ENCODE peak calls at places on chromosomes 7 and 10, in six cellular contexts. G is GM12878, N is GM12891, S is K562, M is HepG2, B is H1. F is an unnamed sample.

GRCh38 chr7:118844748-118845147 is 620.2 kb downstream of the ANKRD7 start:
- DNase-seq in S (no peak), M (peak), G (no peak), B (no peak), N (no peak), F (no peak)

GRCh38 chr10:92486637-92487036 is 87.3 kb downstream of the IDE start:
- DNase-seq in N (no peak), S (peak), M (no peak), G (no peak), B (no peak), F (no peak)

GRCh38 chr7:74371381-74372059 is 82.2 kb upstream of the GTF2IRD1 start:
- DNase-seq in B (no peak), G (no peak), S (peak), M (no peak), N (peak), F (no peak)

GRCh38 chr10:110010076-110011069 is 2.6 kb downstream of the ADD3 start:
- DNase-seq in M (peak), B (no peak), N (no peak), G (peak), S (no peak), F (no peak)

GRCh38 chr10:93390691-93391090 is 91.4 kb downstream of the MYOF start:
- DNase-seq in S (no peak), M (no peak), B (no peak), G (no peak), N (no peak), F (no peak)

GRCh38 chr10:118958984-118959916 is 70.3 kb upstream of the NANOS1 start:
- DNase-seq in S (peak), B (no peak), M (no peak), N (no peak), G (no peak), F (no peak)

GRCh38 chr10:5293691-5294550 is 70.8 kb upstream of the UCN3 start:
- DNase-seq in S (peak), B (peak), G (no peak), M (peak), N (peak), F (peak)

GRCh38 chr10:51244739-51245138 is 170.5 kb downstream of the PRKG1 start:
- DNase-seq in N (no peak), G (no peak), B (no peak), S (no peak), M (no peak), F (no peak)

GRCh38 chr10:77881636-77882035 is 44.9 kb downstream of the DLG5 start:
- DNase-seq in G (no peak), M (peak), N (no peak), S (no peak), B (no peak), F (no peak)

GRCh38 chr7:16999541-17000266 is 117.9 kb upstream of the AGR3 start:
- DNase-seq in M (no peak), G (no peak), S (no peak), B (no peak), N (no peak), F (no peak)

GRCh38 chr10:35934637-35934995 is 292.5 kb upstream of the FZD8 start:
- DNase-seq in N (no peak), S (no peak), B (no peak), G (no peak), M (no peak), F (no peak)

GRCh38 chr10:89904755-89905154 is 203.4 kb downstream of the KIF20B start:
- DNase-seq in M (no peak), N (no peak), B (no peak), G (no peak), S (no peak), F (no peak)

GRCh38 chr7:114158275-114158674 is 239.5 kb upstream of the PPP1R3A start:
- DNase-seq in S (no peak), M (no peak), N (no peak), G (no peak), B (no peak), F (no peak)

GRCh38 chr7:149686449-149686848 is 86.9 kb downstream of the ZNF467 start:
- DNase-seq in N (no peak), B (no peak), G (no peak), M (no peak), S (no peak), F (no peak)

GRCh38 chr10:117551322-117552155 is 9.0 kb downstream of the EMX2 start:
- DNase-seq in N (no peak), B (no peak), M (no peak), S (no peak), G (no peak), F (no peak)

GRCh38 chr7:129702316-129702715 is 90.8 kb downstream of the NRF1 start:
- DNase-seq in S (no peak), G (no peak), B (no peak), N (no peak), M (no peak), F (no peak)

GRCh38 chr7:128737867-128738390 is 1.2 kb upstream of the CALU start:
- DNase-seq in S (no peak), M (peak), N (no peak), G (no peak), B (no peak), F (no peak)

GRCh38 chr7:81499262-81500116 is 270.4 kb downstream of the HGF start:
- DNase-seq in M (peak), S (no peak), G (peak), B (no peak), N (no peak), F (no peak)

GRCh38 chr10:4018054-4018511 is 233.1 kb upstream of the KLF6 start:
- DNase-seq in G (no peak), S (no peak), M (no peak), N (no peak), B (no peak), F (no peak)

GRCh38 chr7:130957722-130958360 is 223.8 kb upstream of the KLF14 start:
- DNase-seq in G (no peak), S (no peak), B (no peak), N (no peak), M (no peak), F (no peak)

GRCh38 chr7:158765020-158765419 is 60.4 kb upstream of the NCAPG2 start:
- DNase-seq in M (no peak), B (no peak), G (no peak), N (no peak), S (no peak), F (no peak)

GRCh38 chr7:80312139-80312661 is 177.6 kb downstream of the GNAI1 start:
- DNase-seq in G (no peak), M (peak), B (no peak), N (no peak), S (no peak), F (no peak)

GRCh38 chr10:5385224-5385623 is 19.4 kb downstream of the TUBAL3 start:
- DNase-seq in B (peak), S (no peak), N (no peak), G (no peak), M (no peak), F (no peak)

GRCh38 chr10:50358925-50359687 is 107.8 kb upstream of the ASAH2 start:
- DNase-seq in S (no peak), M (no peak), G (no peak), B (no peak), N (no peak), F (no peak)

GRCh38 chr7:30029696-30030095 is 1.5 kb downstream of the PLEKHA8 start:
- DNase-seq in G (no peak), N (no peak), M (no peak), B (no peak), S (no peak), F (no peak)

GRCh38 chr7:94040254-94040653 is 36.1 kb upstream of the BET1 start:
- DNase-seq in B (no peak), N (no peak), M (no peak), S (no peak), G (no peak), F (no peak)

GRCh38 chr10:92108120-92108519 is 182.8 kb downstream of the CPEB3 start:
- DNase-seq in M (no peak), G (no peak), N (no peak), S (no peak), B (no peak), F (no peak)

GRCh38 chr7:83882551-83882950 is 233.6 kb upstream of the SEMA3E start:
- DNase-seq in M (no peak), N (no peak), G (no peak), S (no peak), B (no peak), F (no peak)

GRCh38 chr10:75476569-75476968 is 45.1 kb downstream of the LRMDA start:
- DNase-seq in M (no peak), S (no peak), N (no peak), G (no peak), B (no peak), F (no peak)

GRCh38 chr10:107814865-107815487 is 650.5 kb upstream of the SORCS1 start:
- DNase-seq in S (no peak), M (peak), G (peak), B (peak), N (peak), F (no peak)

GRCh38 chr7:35003679-35004278 is 33.5 kb downstream of the DPY19L1 start:
- DNase-seq in N (no peak), S (peak), M (peak), B (no peak), G (no peak), F (no peak)

GRCh38 chr10:71471957-71472365 is 75.2 kb downstream of the CDH23 start:
- DNase-seq in N (no peak), B (no peak), S (no peak), G (no peak), M (no peak), F (no peak)

GRCh38 chr7:24469118-24469517 is 104.1 kb upstream of the PALS2 start:
- DNase-seq in S (no peak), G (no peak), B (no peak), M (no peak), N (no peak), F (no peak)

GRCh38 chr7:156558198-156558597 is 82.4 kb upstream of the RNF32 start:
- DNase-seq in S (no peak), N (no peak), G (no peak), B (no peak), M (no peak), F (no peak)

GRCh38 chr10:48399056-48399541 is 92.6 kb downstream of the MAPK8 start:
- DNase-seq in M (no peak), G (no peak), S (no peak), B (no peak), N (no peak), F (no peak)

GRCh38 chr7:56033671-56034432 is 17.4 kb downstream of the PSPH start:
- DNase-seq in G (peak), B (peak), N (peak), S (peak), M (peak), F (peak)

GRCh38 chr7:145692237-145692950 is 424.2 kb upstream of the CNTNAP2 start:
- DNase-seq in B (no peak), M (no peak), S (no peak), G (no peak), N (no peak), F (no peak)

GRCh38 chr7:105830405-105831218 is 45.8 kb downstream of the ATXN7L1 start:
- DNase-seq in N (no peak), S (no peak), B (no peak), M (peak), G (no peak), F (no peak)

GRCh38 chr7:19776981-19777380 is 3.6 kb upstream of the TMEM196 start:
- DNase-seq in S (no peak), B (no peak), G (no peak), M (no peak), N (no peak), F (no peak)

GRCh38 chr10:102416181-102417094 is 2.1 kb downstream of the PSD start:
- DNase-seq in G (no peak), S (no peak), M (no peak), B (no peak), N (no peak), F (no peak)
- TF ChIP-seq TAF1 in G (no peak), S (no peak), M (no peak), B (no peak), N (no peak), F (no peak)

GRCh38 chr7:70334883-70335282 is 736.6 kb downstream of the AUTS2 start:
- DNase-seq in G (no peak), B (no peak), S (no peak), M (no peak), N (no peak), F (no peak)

GRCh38 chr7:70336536-70336935 is 738.3 kb downstream of the AUTS2 start:
- DNase-seq in M (no peak), S (no peak), N (no peak), G (no peak), B (no peak), F (no peak)

GRCh38 chr7:70340236-70340635 is 742.0 kb downstream of the AUTS2 start:
- DNase-seq in N (no peak), G (no peak), M (no peak), B (no peak), S (no peak), F (no peak)

GRCh38 chr7:70334295-70334694 is 736.0 kb downstream of the AUTS2 start:
- DNase-seq in N (no peak), B (no peak), M (no peak), S (no peak), G (no peak), F (no peak)

GRCh38 chr7:70338061-70338460 is 739.8 kb downstream of the AUTS2 start:
- DNase-seq in N (no peak), S (no peak), B (no peak), M (no peak), G (no peak), F (no peak)
- TF ChIP-seq POLR2AphosphoS5 in N (no peak), S (no peak), B (no peak), M (no peak), G (no peak), F (no peak)

DNA sequence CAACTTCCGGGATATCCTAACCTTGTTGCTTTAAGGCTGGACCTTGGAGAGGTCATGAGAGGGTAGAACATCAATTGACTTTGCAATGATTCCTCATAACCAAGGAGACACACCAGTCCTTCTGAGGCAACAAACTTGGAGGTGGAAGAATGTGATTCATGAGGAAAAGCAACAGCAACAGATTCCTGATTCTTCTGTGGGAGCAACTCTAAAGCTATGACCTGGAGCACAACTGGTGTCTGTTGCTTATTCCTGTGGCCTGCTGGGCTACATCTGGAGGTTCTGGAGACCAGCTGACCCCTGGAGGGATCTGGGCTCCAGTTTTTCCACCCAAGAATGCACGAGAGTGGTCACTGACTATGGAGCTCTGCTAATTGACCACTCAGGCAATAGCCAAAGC is 116.6 kb downstream of the CREB5 start:
- DNase-seq in S (no peak), G (no peak), M (no peak), N (no peak), B (no peak), F (no peak)
- TF ChIP-seq POLR2A in S (no peak), G (no peak), M (no peak), N (no peak), B (no peak), F (no peak)

DNA sequence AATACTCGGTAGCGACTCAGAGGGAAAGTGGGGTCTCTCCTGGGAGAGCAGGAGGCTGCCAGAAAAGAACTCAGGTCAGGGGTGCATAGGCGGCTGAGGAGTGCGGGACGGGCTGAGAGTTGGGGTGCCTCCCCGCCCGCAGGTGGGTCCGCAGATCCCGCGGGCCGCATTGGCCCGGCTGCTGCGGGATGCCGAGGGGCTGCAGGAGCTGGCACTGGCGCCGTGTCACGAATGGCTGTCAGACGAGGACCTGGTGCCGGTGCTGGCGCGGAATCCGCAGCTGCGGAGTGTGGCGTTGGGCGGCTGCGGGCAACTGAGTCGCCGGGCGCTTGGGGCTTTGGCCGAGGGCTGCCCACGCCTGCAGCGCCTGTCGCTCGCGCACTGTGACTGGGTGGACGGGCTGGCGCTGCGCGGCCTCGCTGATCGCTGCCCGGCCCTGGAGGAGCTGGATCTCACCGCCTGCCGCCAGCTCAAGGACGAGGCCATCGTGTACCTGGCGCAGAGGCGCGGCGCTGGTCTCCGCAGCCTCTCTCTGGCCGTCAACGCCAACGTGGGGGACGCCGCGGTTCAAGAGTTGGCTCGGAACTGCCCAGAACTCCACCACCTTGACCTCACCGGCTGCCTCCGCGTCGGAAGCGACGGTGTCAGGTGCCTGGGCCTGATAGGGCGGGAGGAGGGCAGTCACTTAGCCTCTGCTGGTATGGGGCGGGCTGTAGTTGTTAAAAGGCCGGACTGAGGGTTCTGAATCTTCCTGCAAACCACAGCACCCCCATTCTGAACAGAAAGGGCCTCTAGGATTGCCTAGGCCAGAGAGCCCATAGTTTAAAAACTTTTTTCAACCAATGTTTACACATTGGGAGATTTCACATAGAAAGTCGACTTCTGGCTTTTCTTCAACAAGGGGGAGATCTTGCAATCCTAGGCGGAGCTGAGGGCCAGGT is 1.3 kb downstream of the FBXL15 start:
- DNase-seq in N (no peak), S (peak), G (no peak), B (no peak), M (peak), F (no peak)
- TF ChIP-seq TAF1 in N (no peak), S (peak), G (no peak), B (no peak), M (no peak), F (no peak)

GRCh38 chr7:18086165-18087030 is 58.8 kb upstream of the PRPS1L1 start:
- DNase-seq in G (no peak), M (no peak), B (no peak), S (peak), N (peak), F (peak)
- TF ChIP-seq POLR2AphosphoS5 in G (no peak), M (no peak), B (no peak), S (no peak), N (no peak), F (no peak)

GRCh38 chr10:33196377-33196706 is 138.1 kb downstream of the NRP1 start:
- DNase-seq in M (no peak), N (no peak), B (no peak), S (no peak), G (no peak), F (no peak)

GRCh38 chr10:33193867-33194521 is 140.5 kb downstream of the NRP1 start:
- DNase-seq in B (no peak), G (no peak), N (no peak), S (no peak), M (peak), F (no peak)

GRCh38 chr10:33195608-33196376 is 138.7 kb downstream of the NRP1 start:
- DNase-seq in M (peak), G (no peak), B (no peak), N (no peak), S (no peak), F (no peak)

GRCh38 chr10:33198610-33199009 is 135.9 kb downstream of the NRP1 start:
- DNase-seq in M (peak), B (no peak), N (no peak), S (no peak), G (no peak), F (no peak)

GRCh38 chr10:33196710-33197406 is 137.6 kb downstream of the NRP1 start:
- DNase-seq in M (peak), S (no peak), G (no peak), N (no peak), B (no peak), F (no peak)
- TF ChIP-seq POLR2A in M (peak), S (no peak), G (no peak), N (no peak), B (no peak), F (no peak)

GRCh38 chr7:44313621-44314031 is 11.8 kb downstream of the CAMK2B start:
- DNase-seq in B (no peak), S (no peak), N (no peak), M (no peak), G (no peak), F (no peak)
- TF ChIP-seq TAF1 in B (no peak), S (no peak), N (no peak), M (no peak), G (no peak), F (no peak)

GRCh38 chr7:101155303-101155702 is 1.0 kb downstream of the AP1S1 start:
- DNase-seq in B (no peak), G (no peak), M (no peak), S (no peak), N (no peak), F (no peak)
- TF ChIP-seq POLR2AphosphoS5 in B (no peak), G (no peak), M (no peak), S (no peak), N (no peak), F (no peak)

GRCh38 chr10:102436312-102436711 is 3.9 kb upstream of the CUEDC2 start:
- DNase-seq in G (no peak), S (no peak), N (no peak), M (no peak), B (no peak), F (no peak)
- TF ChIP-seq POLR2A in G (no peak), S (no peak), N (no peak), M (no peak), B (no peak), F (no peak)

GRCh38 chr10:102644066-102644645 is at the start of gene TRIM8:
- DNase-seq in S (peak), B (no peak), G (no peak), N (no peak), M (peak), F (no peak)

GRCh38 chr10:102644646-102645387 is 538 bp downstream of the TRIM8 start:
- DNase-seq in G (no peak), B (peak), N (no peak), M (peak), S (peak), F (no peak)

GRCh38 chr10:102646610-102647432 is 2.5 kb downstream of the TRIM8 start:
- DNase-seq in S (no peak), G (no peak), M (no peak), N (no peak), B (no peak), F (no peak)

GRCh38 chr10:102645741-102646609 is 1.7 kb downstream of the TRIM8 start:
- DNase-seq in G (peak), M (peak), S (peak), B (no peak), N (no peak), F (peak)

GRCh38 chr10:102645388-102645740 is 1.1 kb downstream of the TRIM8 start:
- DNase-seq in G (no peak), N (no peak), S (no peak), M (peak), B (no peak), F (no peak)
- TF ChIP-seq TAF1 in G (peak), N (no peak), S (no peak), M (peak), B (no peak), F (no peak)

F was measured in GM12892.